ENCODE peak calls at places on chromosomes 4 and X, in four cellular contexts. X, O, K and F are unnamed samples.

GRCh38 chrX:45344597-45344996 is 143.9 kb upstream of the DIPK2B start:
- DNase-seq in X (no peak), O (no peak), K (no peak), F (no peak)

GRCh38 chr4:153464068-153464467 is 2.1 kb upstream of the TMEM131L start:
- DNase-seq in X (no peak), O (no peak), K (no peak), F (no peak)

GRCh38 chrX:39894626-39895025 is 203.1 kb downstream of the BCOR start:
- DNase-seq in X (peak; percentile 17), O (no peak), K (peak; percentile 27), F (no peak)

GRCh38 chrX:39513836-39514235 is 583.9 kb downstream of the BCOR start:
- DNase-seq in X (no peak), O (no peak), K (no peak), F (no peak)

GRCh38 chr4:55074386-55074785 is 51.0 kb downstream of the KDR start:
- DNase-seq in X (no peak), O (no peak), K (no peak), F (no peak)

GRCh38 chr4:53899544-53900274 is 164.7 kb downstream of the CHIC2 start:
- DNase-seq in X (no peak), O (no peak), K (no peak), F (no peak)

GRCh38 chr4:95095352-95095974 is 337.7 kb downstream of the BMPR1B start:
- DNase-seq in X (no peak), O (no peak), K (peak; percentile 1), F (no peak)

GRCh38 chrX:123338240-123338639 is 154.2 kb downstream of the GRIA3 start:
- DNase-seq in X (no peak), O (no peak), K (no peak), F (no peak)

GRCh38 chr4:48215977-48216376 is 53.7 kb downstream of the TEC start:
- DNase-seq in X (no peak), O (no peak), K (no peak), F (no peak)

GRCh38 chr4:82360298-82361177 is 13.3 kb downstream of the HNRNPD start:
- DNase-seq in X (peak; percentile 12), O (no peak), K (no peak), F (no peak)

GRCh38 chr4:139901516-139902327 is 236.1 kb downstream of the MGST2 start:
- DNase-seq in X (no peak), O (no peak), K (no peak), F (no peak)

GRCh38 chr4:118797558-118798142 is 38.3 kb downstream of the SEC24D start:
- DNase-seq in X (no peak), O (no peak), K (no peak), F (no peak)

GRCh38 chr4:119209077-119209476 is 3.4 kb upstream of the USP53 start:
- DNase-seq in X (no peak), O (no peak), K (no peak), F (no peak)

GRCh38 chr4:125368161-125368560 is 53.4 kb downstream of the FAT4 start:
- DNase-seq in X (no peak), O (no peak), K (no peak), F (no peak)

GRCh38 chrX:35728481-35728880 is 69.7 kb upstream of the MAGEB16 start:
- DNase-seq in X (no peak), O (no peak), K (no peak), F (no peak)

GRCh38 chr4:175758595-175758994 is 53.5 kb downstream of the GPM6A start:
- DNase-seq in X (no peak), O (no peak), K (no peak), F (no peak)

GRCh38 chr4:101718810-101719209 is 71.7 kb upstream of the BANK1 start:
- DNase-seq in X (no peak), O (no peak), K (no peak), F (no peak)

GRCh38 chrX:39766882-39767281 is 330.9 kb downstream of the BCOR start:
- DNase-seq in X (no peak), O (no peak), K (no peak), F (no peak)

GRCh38 chrX:120791013-120791643 is 84.5 kb downstream of the CT47B1 start:
- DNase-seq in X (peak; percentile 24), O (peak; percentile 19), K (no peak), F (peak; percentile 64)

GRCh38 chr4:2042207-2042946 is 16.8 kb upstream of the NAT8L start:
- DNase-seq in X (no peak), O (peak; percentile 69), K (no peak), F (no peak)

GRCh38 chrX:68185161-68185560 is 248.1 kb downstream of the OPHN1 start:
- DNase-seq in X (no peak), O (no peak), K (no peak), F (no peak)

GRCh38 chrX:1391707-1392375 is at the start of gene SLC25A6:
- DNase-seq in X (peak; percentile 96), O (peak; percentile 100), K (no peak), F (peak; percentile 98)

GRCh38 chr4:135515295-135515694 is 1313.7 kb upstream of the PABPC4L start:
- DNase-seq in X (no peak), O (no peak), K (no peak), F (no peak)

GRCh38 chrX:150569155-150569477 is 695 bp downstream of the MTM1 start:
- DNase-seq in X (no peak), O (no peak), K (no peak), F (no peak)

GRCh38 chr4:4606321-4606720 is 64.5 kb upstream of the STX18 start:
- DNase-seq in X (no peak), O (no peak), K (no peak), F (no peak)

GRCh38 chr4:139808381-139809206 is 143.0 kb downstream of the MGST2 start:
- DNase-seq in X (no peak), O (no peak), K (peak; percentile 60), F (no peak)

GRCh38 chrX:132482632-132483031 is 6.2 kb downstream of the MBNL3 start:
- DNase-seq in X (no peak), O (no peak), K (no peak), F (no peak)

GRCh38 chr4:88090898-88091297 is 67.5 kb downstream of the ABCG2 start:
- DNase-seq in X (no peak), O (no peak), K (no peak), F (no peak)

GRCh38 chrX:40171513-40172168 is 73.9 kb upstream of the BCOR start:
- DNase-seq in X (no peak), O (no peak), K (no peak), F (no peak)